ENCODE peak calls at places on chromosomes 5 and 9, in eight cellular contexts. R, G, M, C, Z, V, I and L are unnamed samples.
A peak's percentile ranks its signal among the peaks of the same experiment; 100 is the strongest.

GRCh38 chr5:60333103-60333502 is 366.9 kb downstream of the DEPDC1B start:
- DNase-seq in R (no peak), G (no peak), M (no peak), C (no peak), Z (no peak), V (no peak), I (no peak), L (no peak)

GRCh38 chr9:99819123-99819483 is 2.6 kb upstream of the NR4A3 start:
- DNase-seq in R (peak; percentile 52), G (no peak), M (no peak), C (peak; percentile 78), Z (peak; percentile 78), V (no peak), I (no peak), L (no peak)

GRCh38 chr5:133990396-133990795 is 14.4 kb downstream of the VDAC1 start:
- DNase-seq in R (no peak), G (no peak), M (no peak), C (no peak), Z (no peak), V (no peak), I (no peak), L (no peak)

GRCh38 chr9:91948423-91949292 is 1.4 kb downstream of the ROR2 start:
- DNase-seq in R (peak; percentile 75), G (peak; percentile 87), M (no peak), C (no peak), Z (no peak), V (peak; percentile 61), I (peak; percentile 76), L (no peak)

GRCh38 chr9:78239506-78239905 is 3.6 kb downstream of the CEP78 start:
- DNase-seq in R (no peak), G (peak; percentile 40), M (no peak), C (no peak), Z (no peak), V (no peak), I (no peak), L (no peak)

GRCh38 chr9:124629600-124629999 is 122.4 kb upstream of the NR5A1 start:
- DNase-seq in R (no peak), G (no peak), M (no peak), C (no peak), Z (no peak), V (no peak), I (no peak), L (no peak)

GRCh38 chr5:25544652-25545249 is 900.0 kb upstream of the CDH10 start:
- DNase-seq in R (no peak), G (peak; percentile 73), M (no peak), C (no peak), Z (no peak), V (peak; percentile 59), I (no peak), L (no peak)

GRCh38 chr5:54704341-54704740 is 186.8 kb downstream of the SNX18 start:
- DNase-seq in R (no peak), G (no peak), M (no peak), C (peak; percentile 55), Z (no peak), V (no peak), I (no peak), L (no peak)

GRCh38 chr9:12680341-12680740 is 12.8 kb upstream of the TYRP1 start:
- DNase-seq in R (no peak), G (no peak), M (no peak), C (no peak), Z (peak; percentile 45), V (no peak), I (no peak), L (peak; percentile 11)

GRCh38 chr9:37986771-37987258 is 82.2 kb downstream of the SHB start:
- DNase-seq in R (peak; percentile 58), G (no peak), M (no peak), C (no peak), Z (no peak), V (no peak), I (no peak), L (no peak)

GRCh38 chr5:51201024-51201423 is 182.2 kb upstream of the ISL1 start:
- DNase-seq in R (no peak), G (no peak), M (no peak), C (no peak), Z (no peak), V (no peak), I (no peak), L (no peak)

GRCh38 chr5:15249152-15249551 is 250.8 kb upstream of the FBXL7 start:
- DNase-seq in R (no peak), G (no peak), M (no peak), C (peak; percentile 32), Z (peak; percentile 50), V (no peak), I (no peak), L (no peak)

GRCh38 chr5:113807384-113808053 is 294.0 kb downstream of the YTHDC2 start:
- DNase-seq in R (no peak), G (peak; percentile 51), M (no peak), C (no peak), Z (no peak), V (no peak), I (no peak), L (peak; percentile 28)

DNA sequence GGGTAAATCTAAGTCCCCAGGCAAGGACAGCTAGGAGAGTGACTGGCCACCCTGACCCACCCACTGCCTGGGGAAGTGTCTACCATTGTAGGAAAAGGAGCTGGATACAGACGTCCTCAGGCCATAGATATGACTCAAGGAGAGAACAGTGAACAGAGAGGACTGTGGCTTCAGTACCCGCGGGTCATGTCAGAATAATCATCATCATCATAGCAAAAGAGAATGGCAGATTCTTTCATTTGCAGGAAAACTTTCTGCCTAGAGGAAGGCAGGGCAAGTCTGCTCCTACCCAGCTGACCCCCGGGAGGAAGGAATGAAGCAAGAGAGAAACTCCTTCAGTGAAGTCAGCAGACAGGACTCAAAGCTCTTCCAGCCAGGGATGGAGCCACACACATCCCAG is 52.2 kb upstream of the UBTD2 start:
- DNase-seq in R (no peak), G (no peak), M (no peak), C (no peak), Z (no peak), V (no peak), I (no peak), L (no peak)
- TF ChIP-seq CTCF in R (no peak), G (no peak), M (no peak), C (no peak), Z (no peak), V (no peak), I (no peak), L (no peak)

GRCh38 chr9:135726138-135726853 is 24.3 kb downstream of the KCNT1 start:
- DNase-seq in R (no peak), G (no peak), M (no peak), C (no peak), Z (no peak), V (no peak), I (no peak), L (no peak)
- TF ChIP-seq CTCF in R (no peak), G (peak; percentile 16), M (no peak), C (no peak), Z (peak; percentile 5), V (no peak), I (no peak), L (no peak)

GRCh38 chr9:120324996-120325642 is 254.8 kb downstream of the CDK5RAP2 start:
- DNase-seq in R (no peak), G (peak; percentile 56), M (no peak), C (no peak), Z (no peak), V (no peak), I (no peak), L (no peak)
- TF ChIP-seq CTCF in R (no peak), G (peak; percentile 60), M (no peak), C (no peak), Z (no peak), V (peak; percentile 33), I (no peak), L (no peak)

DNA sequence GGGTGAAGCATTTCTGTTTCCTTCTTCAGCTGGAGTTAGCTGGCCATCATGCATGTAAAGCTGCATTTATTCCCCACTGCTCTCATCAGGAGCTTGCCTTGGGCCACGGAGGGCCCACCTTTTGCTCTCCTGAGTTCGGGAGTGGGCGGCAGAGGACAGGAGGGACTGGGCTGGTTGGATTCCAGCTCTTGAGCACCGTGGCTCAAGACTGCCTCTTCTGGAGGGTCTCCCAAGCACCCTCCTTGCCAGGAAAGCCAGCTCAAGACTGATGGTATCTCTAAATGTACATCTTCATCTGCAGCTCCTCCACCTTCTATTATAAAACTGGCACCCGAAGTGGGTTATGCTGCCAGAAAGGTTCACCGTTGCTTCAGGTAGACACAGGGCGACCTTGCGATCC is 399.6 kb upstream of the IRX1 start:
- DNase-seq in R (no peak), G (peak; percentile 66), M (no peak), C (no peak), Z (no peak), V (no peak), I (no peak), L (no peak)
- TF ChIP-seq CTCF in R (no peak), G (peak; percentile 53), M (no peak), C (no peak), Z (no peak), V (no peak), I (no peak), L (no peak)

GRCh38 chr5:151223447-151224264 is at the start of gene CCDC69:
- DNase-seq in R (peak; percentile 89), G (peak; percentile 85), M (peak; percentile 93), C (no peak), Z (peak; percentile 82), V (peak; percentile 79), I (peak; percentile 66), L (peak; percentile 28)
- TF ChIP-seq CTCF in R (no peak), G (peak; percentile 35), M (no peak), C (peak; percentile 18), Z (no peak), V (no peak), I (peak; percentile 14), L (peak; percentile 9)

DNA sequence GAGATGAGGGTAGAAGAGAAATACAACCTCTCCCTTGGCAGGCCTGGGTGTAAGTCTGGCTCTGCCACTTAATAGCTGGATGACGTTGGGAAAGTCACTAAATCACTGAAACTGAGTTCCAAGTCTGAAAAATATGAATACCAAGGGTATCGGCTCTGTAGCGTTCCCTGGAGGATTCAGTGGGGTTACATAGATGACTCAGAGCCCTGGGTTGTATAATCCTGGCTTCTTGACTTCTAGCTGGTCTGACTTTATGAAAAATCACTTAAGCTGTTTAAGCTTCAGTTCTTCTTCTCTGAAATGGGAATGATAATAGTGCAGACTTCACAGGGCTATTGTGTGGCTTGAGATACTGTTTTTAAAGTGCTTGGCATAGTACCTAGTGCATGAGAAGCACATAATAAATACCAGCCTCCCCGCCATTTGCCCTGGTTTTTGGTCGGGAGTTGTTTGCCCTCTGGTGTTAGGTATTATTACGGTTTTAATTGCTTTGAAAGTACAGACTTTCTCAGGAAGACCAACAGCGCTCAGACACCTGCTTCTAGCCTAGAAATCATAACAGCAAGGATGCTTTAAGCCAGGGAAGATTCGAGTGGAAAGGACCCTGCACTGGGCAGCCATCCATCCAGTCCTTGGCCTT is 43.0 kb downstream of the CYFIP2 start:
- DNase-seq in R (no peak), G (no peak), M (no peak), C (no peak), Z (no peak), V (no peak), I (no peak), L (no peak)
- TF ChIP-seq CTCF in R (no peak), G (no peak), M (no peak), C (no peak), Z (no peak), V (no peak), I (no peak), L (peak; percentile 2)